ENCODE peak calls at places on chromosomes 12 and 14, in six cellular contexts. Z is CD8-positive, alpha-beta memory T cell; K is body of pancreas; O is testis; I is pancreas; R is cardiac muscle cell. U is an unnamed sample. For H3K4me1, the result is how much of the 10 kb centered on the place peaks cover.

GRCh38 chr14:64956697-64957412 is 14.3 kb upstream of the GPX2 start:
- DNase-seq in Z (no peak), K (no peak), O (no peak), I (no peak), R (no peak), U (no peak)

GRCh38 chr12:96177013-96177412 is 17.2 kb upstream of the ELK3 start:
- DNase-seq in Z (no peak), K (peak), O (no peak), I (no peak), R (no peak), U (no peak)

GRCh38 chr14:61107148-61107641 is 126.2 kb downstream of the SLC38A6 start:
- DNase-seq in Z (no peak), K (peak), O (peak), I (no peak), R (no peak), U (no peak)

GRCh38 chr12:107091989-107092641 is 1.2 kb downstream of the CRY1 start:
- DNase-seq in Z (no peak), K (peak), O (peak), I (no peak), R (peak), U (peak)

GRCh38 chr12:5003025-5003666 is 40.5 kb upstream of the KCNA5 start:
- DNase-seq in Z (no peak), K (peak), O (peak), I (peak), R (peak), U (no peak)

GRCh38 chr14:69013943-69014782 is 35.1 kb upstream of the ACTN1 start:
- DNase-seq in Z (no peak), K (peak), O (peak), I (no peak), R (peak), U (no peak)

GRCh38 chr12:105109465-105110212 is 2.1 kb downstream of the WASHC4 start:
- DNase-seq in Z (no peak), K (no peak), O (no peak), I (no peak), R (no peak), U (no peak)

GRCh38 chr12:121465921-121466799 is 66.2 kb downstream of the RNF34 start:
- DNase-seq in Z (peak), K (no peak), O (no peak), I (peak), R (peak), U (peak)

GRCh38 chr14:68627868-68628604 is 164.8 kb downstream of the ZFP36L1 start:
- DNase-seq in Z (no peak), K (peak), O (peak), I (peak), R (no peak), U (peak)

GRCh38 chr12:128853321-128854197 is at the start of gene GLT1D1:
- DNase-seq in Z (no peak), K (no peak), O (no peak), I (peak), R (peak), U (no peak)

GRCh38 chr12:52053570-52054209 is 2.4 kb downstream of the NR4A1 start:
- DNase-seq in Z (no peak), K (no peak), O (no peak), I (peak), R (no peak), U (no peak)

GRCh38 chr12:124379938-124380754 is 85.3 kb downstream of the RFLNA start:
- DNase-seq in Z (no peak), K (peak), O (peak), I (no peak), R (no peak), U (no peak)

GRCh38 chr14:87443787-87444186 is 549.2 kb downstream of the GALC start:
- DNase-seq in Z (no peak), K (no peak), O (no peak), I (no peak), R (no peak), U (no peak)

GRCh38 chr12:28550757-28551381 is 360.6 kb downstream of the CCDC91 start:
- DNase-seq in Z (no peak), K (no peak), O (no peak), I (no peak), R (no peak), U (no peak)

GRCh38 chr12:110010853-110011835 is 11.9 kb downstream of the ANKRD13A start:
- DNase-seq in Z (no peak), K (no peak), O (no peak), I (no peak), R (no peak), U (no peak)

GRCh38 chr14:92997343-92998061 is 74.6 kb downstream of the CHGA start:
- DNase-seq in Z (no peak), K (no peak), O (no peak), I (peak), R (no peak), U (no peak)

GRCh38 chr12:6332459-6332858 is 9.4 kb downstream of the TNFRSF1A start:
- DNase-seq in Z (no peak), K (no peak), O (no peak), I (no peak), R (no peak), U (no peak)

GRCh38 chr12:42756841-42757661 is 167.5 kb upstream of the PRICKLE1 start:
- DNase-seq in Z (no peak), K (peak), O (no peak), I (no peak), R (peak), U (no peak)

GRCh38 chr12:106522708-106523107 is 60.1 kb upstream of the RFX4 start:
- DNase-seq in Z (no peak), K (no peak), O (no peak), I (no peak), R (no peak), U (no peak)

GRCh38 chr12:57240926-57241555 is 9.9 kb downstream of the STAC3 start:
- DNase-seq in Z (no peak), K (no peak), O (no peak), I (peak), R (no peak), U (no peak)

GRCh38 chr12:80032967-80033366 is 66.4 kb upstream of the OTOGL start:
- DNase-seq in Z (no peak), K (no peak), O (no peak), I (no peak), R (no peak), U (no peak)

GRCh38 chr12:119179335-119180021 is 747 bp downstream of the HSPB8 start:
- DNase-seq in Z (no peak), K (peak), O (peak), I (peak), R (peak), U (no peak)

GRCh38 chr12:22670762-22671161 is 45.8 kb downstream of the ETNK1 start:
- DNase-seq in Z (no peak), K (no peak), O (no peak), I (no peak), R (no peak), U (no peak)

GRCh38 chr14:67461341-67461985 is 27.1 kb downstream of the TMEM229B start:
- DNase-seq in Z (no peak), K (peak), O (peak), I (no peak), R (no peak), U (no peak)

GRCh38 chr12:130177615-130178014 is 15.4 kb downstream of the FZD10 start:
- DNase-seq in Z (no peak), K (no peak), O (no peak), I (no peak), R (no peak), U (no peak)

GRCh38 chr14:66603945-66604344 is 96.0 kb downstream of the GPHN start:
- DNase-seq in Z (no peak), K (no peak), O (no peak), I (no peak), R (no peak), U (no peak)

GRCh38 chr14:69475194-69475818 is 9.2 kb upstream of the PLEKHD1 start:
- DNase-seq in Z (no peak), K (no peak), O (no peak), I (no peak), R (peak), U (no peak)

GRCh38 chr14:93772263-93772662 is 16.0 kb downstream of the PRIMA1 start:
- DNase-seq in Z (no peak), K (no peak), O (no peak), I (no peak), R (peak), U (no peak)

GRCh38 chr12:124741211-124741610 is 122.5 kb downstream of the SCARB1 start:
- DNase-seq in Z (no peak), K (no peak), O (no peak), I (no peak), R (no peak), U (no peak)

GRCh38 chr12:59548930-59549329 is 46.9 kb upstream of the SLC16A7 start:
- DNase-seq in Z (no peak), K (no peak), O (no peak), I (no peak), R (no peak), U (peak)

GRCh38 chr12:6367065-6367968 is 8.0 kb downstream of the SCNN1A start:
- DNase-seq in Z (no peak), K (no peak), O (no peak), I (no peak), R (no peak), U (peak)

GRCh38 chr14:79118291-79118690 is 948.1 kb downstream of the NRXN3 start:
- DNase-seq in Z (no peak), K (no peak), O (no peak), I (no peak), R (no peak), U (no peak)

GRCh38 chr14:87638196-87638595 is 354.8 kb downstream of the GALC start:
- DNase-seq in Z (no peak), K (no peak), O (no peak), I (no peak), R (no peak), U (no peak)

GRCh38 chr14:87380054-87380453 is 612.9 kb downstream of the GALC start:
- DNase-seq in Z (no peak), K (no peak), O (no peak), I (no peak), R (no peak), U (no peak)

GRCh38 chr12:113465808-113466769 is 5.6 kb downstream of the LHX5 start:
- DNase-seq in Z (no peak), K (no peak), O (no peak), I (no peak), R (peak), U (no peak)
- H3K4me1 ChIP-seq in Z (under half), K (under half), O (under half), I (under half), R (under half), U (under half)

DNA sequence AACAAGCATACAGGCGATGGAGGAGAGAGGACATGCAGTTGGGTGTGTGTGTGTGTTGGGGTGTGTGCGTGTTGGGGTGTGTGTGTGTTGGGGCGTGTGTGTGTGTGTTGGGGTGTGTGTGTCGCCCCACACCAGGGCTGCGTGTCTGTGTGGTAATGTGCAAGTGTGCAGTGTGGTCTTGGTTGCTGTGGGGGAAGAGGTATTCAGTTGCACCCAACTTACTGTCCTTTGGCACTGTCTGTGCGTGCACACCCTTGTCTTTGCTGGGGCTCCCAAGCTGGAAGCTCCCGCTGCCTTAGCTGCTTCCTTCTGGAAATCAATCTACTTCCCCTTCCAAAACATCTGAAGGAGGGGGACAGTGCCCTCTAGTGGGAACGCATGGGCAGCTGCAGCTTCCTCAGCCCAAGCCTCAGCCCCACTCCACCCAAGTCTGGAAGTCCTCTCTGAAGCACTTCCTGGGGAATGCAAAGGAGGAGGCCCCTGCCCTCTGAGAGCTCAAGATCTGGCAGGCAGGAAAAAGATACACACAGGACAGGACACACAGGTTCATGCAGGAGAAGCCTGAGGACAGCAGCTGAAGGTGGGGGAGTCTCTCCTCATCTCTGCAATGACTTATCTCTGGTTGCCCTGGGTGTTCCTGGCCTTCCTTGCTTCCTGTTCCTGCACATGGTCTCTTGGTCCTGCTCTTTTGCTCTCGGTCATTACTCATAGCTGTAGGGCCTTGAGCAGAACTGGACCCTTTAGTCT is 13.1 kb downstream of the ASIC1 start:
- DNase-seq in Z (peak), K (peak), O (peak), I (peak), R (peak), U (peak)
- H3K4me3 ChIP-seq in Z (no peak), K (no peak), O (no peak), I (no peak), R (no peak), U (no peak)

GRCh38 chr12:108667349-108667748 is 33.7 kb upstream of the SELPLG start:
- DNase-seq in Z (no peak), K (no peak), O (no peak), I (no peak), R (no peak), U (no peak)
- H3K4me1 ChIP-seq in Z (under half), K (under half), O (under half), I (under half), R (under half), U (under half)

GRCh38 chr12:53935562-53936341 is 2.9 kb upstream of the HOXC13 start:
- DNase-seq in Z (no peak), K (no peak), O (no peak), I (no peak), R (no peak), U (no peak)
- H3K4me3 ChIP-seq in Z (no peak), K (no peak), O (no peak), I (no peak), R (no peak), U (no peak)

DNA sequence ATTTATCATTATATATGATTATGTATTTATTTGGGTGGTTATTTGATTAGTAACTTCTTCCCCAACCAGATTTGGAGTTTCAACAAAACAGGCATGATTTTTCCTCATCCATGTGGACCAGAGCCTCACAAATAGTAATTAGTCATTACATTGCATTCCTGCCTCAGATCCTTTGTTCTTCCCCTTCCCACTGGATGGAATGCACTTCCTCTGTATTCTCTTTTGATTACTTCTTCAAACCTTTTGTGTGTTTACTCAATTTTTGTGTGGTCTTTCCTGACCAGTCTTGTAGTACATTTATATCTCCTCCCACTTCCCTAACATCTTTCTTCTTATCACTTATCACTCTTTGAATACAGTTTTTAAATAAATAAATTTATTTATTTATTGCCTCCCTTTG is 15.5 kb downstream of the SYT1 start:
- DNase-seq in Z (no peak), K (no peak), O (no peak), I (no peak), R (no peak), U (no peak)
- H3K4me1 ChIP-seq in Z (under half), K (under half), O (under half), I (under half), R (under half), U (under half)

GRCh38 chr12:20439634-20440033 is 71.3 kb downstream of the PDE3A start:
- DNase-seq in Z (no peak), K (no peak), O (no peak), I (no peak), R (no peak), U (no peak)
- H3K4me3 ChIP-seq in Z (no peak), K (no peak), O (no peak), I (no peak), R (no peak), U (no peak)

GRCh38 chr12:46258129-46258528 is 10.7 kb downstream of the SLC38A1 start:
- DNase-seq in Z (no peak), K (no peak), O (no peak), I (no peak), R (no peak), U (no peak)
- H3K4me1 ChIP-seq in Z (half or more), K (under half), O (under half), I (under half), R (under half), U (half or more)

GRCh38 chr14:103090481-103091020 is 4.0 kb upstream of the EXOC3L4 start:
- DNase-seq in Z (no peak), K (no peak), O (no peak), I (peak), R (no peak), U (no peak)
- H3K4me3 ChIP-seq in Z (no peak), K (no peak), O (no peak), I (no peak), R (no peak), U (peak)

U was measured in CD4-positive, alpha-beta memory T cell.